ENCODE peak calls at places on chromosome 9, in four cellular contexts. S is stimulated activated CD4-positive, alpha-beta T cell treated with anti-CD3 and anti-CD28 coated beads, Interleukin-1b, Interleukin-23, amount 100 ng/mL, for 1 hour; Y is SW480; D is left ventricle myocardium superior. L is an unnamed sample.

GRCh38 chr9:37430841-37431597 is 8.5 kb downstream of the GRHPR start:
- DNase-seq in S (no peak), Y (no peak), D (no peak), L (peak)

GRCh38 chr9:13970018-13970417 is 343.9 kb downstream of the NFIB start:
- DNase-seq in D (no peak), Y (no peak), S (no peak), L (no peak)

GRCh38 chr9:134065720-134066419 is 2.0 kb downstream of the BRD3 start:
- DNase-seq in Y (peak), D (no peak), S (no peak), L (no peak)

GRCh38 chr9:11038956-11039355 is 426.2 kb upstream of the PTPRD start:
- DNase-seq in S (no peak), D (no peak), Y (no peak), L (no peak)

GRCh38 chr9:115921301-115921700 is 232.3 kb upstream of the PAPPA start:
- DNase-seq in D (peak), S (no peak), Y (no peak), L (no peak)

GRCh38 chr9:130366072-130366471 is 78.7 kb upstream of the ASS1 start:
- DNase-seq in D (no peak), S (no peak), Y (no peak), L (no peak)

GRCh38 chr9:110821064-110821463 is 152.5 kb downstream of the MUSK start:
- DNase-seq in S (no peak), Y (no peak), D (no peak), L (no peak)

GRCh38 chr9:84140535-84141101 is 160.0 kb downstream of the RMI1 start:
- DNase-seq in D (peak), S (no peak), Y (peak), L (peak)

GRCh38 chr9:32703635-32704034 is 68.2 kb upstream of the TAF1L start:
- DNase-seq in S (no peak), Y (no peak), D (no peak), L (peak)

GRCh38 chr9:70003786-70004185 is 39.9 kb upstream of the MAMDC2 start:
- DNase-seq in S (no peak), Y (no peak), D (no peak), L (peak)

GRCh38 chr9:90073551-90073950 is 468.7 kb downstream of the GADD45G start:
- DNase-seq in D (no peak), Y (no peak), S (no peak), L (no peak)

GRCh38 chr9:114804504-114804903 is 1.3 kb downstream of the TNFSF15 start:
- DNase-seq in Y (peak), S (no peak), D (no peak), L (peak)

GRCh38 chr9:134775552-134775951 is 105.1 kb upstream of the FCN2 start:
- DNase-seq in Y (no peak), S (no peak), D (no peak), L (no peak)

GRCh38 chr9:128414461-128414860 is 6.2 kb upstream of the CERCAM start:
- DNase-seq in S (no peak), Y (no peak), D (no peak), L (peak)

GRCh38 chr9:15430920-15431844 is 8.5 kb downstream of the SNAPC3 start:
- DNase-seq in D (no peak), S (no peak), Y (no peak), L (no peak)

GRCh38 chr9:22170162-22170932 is 161.2 kb upstream of the CDKN2B start:
- DNase-seq in S (no peak), D (no peak), Y (no peak), L (no peak)

GRCh38 chr9:16705121-16705604 is 165.3 kb downstream of the BNC2 start:
- DNase-seq in Y (no peak), S (no peak), D (peak), L (no peak)

GRCh38 chr9:16236882-16237281 is 633.6 kb downstream of the BNC2 start:
- DNase-seq in D (no peak), S (no peak), Y (no peak), L (no peak)

GRCh38 chr9:131539223-131539923 is 6.0 kb upstream of the PRRT1B start:
- DNase-seq in Y (no peak), S (no peak), D (no peak), L (no peak)

GRCh38 chr9:129879103-129879699 is 43.9 kb downstream of the USP20 start:
- DNase-seq in S (no peak), D (no peak), Y (no peak), L (no peak)

GRCh38 chr9:132832171-132832570 is 45.9 kb downstream of the AK8 start:
- DNase-seq in D (no peak), S (no peak), Y (no peak), L (no peak)

GRCh38 chr9:15856591-15856990 is 303.7 kb downstream of the CCDC171 start:
- DNase-seq in S (no peak), D (no peak), Y (no peak), L (no peak)

GRCh38 chr9:20340161-20340861 is 282.0 kb downstream of the MLLT3 start:
- DNase-seq in D (no peak), Y (no peak), S (no peak), L (no peak)

GRCh38 chr9:38619556-38620447 is 594 bp downstream of the ANKRD18A start:
- DNase-seq in S (no peak), Y (peak), D (peak), L (peak)

GRCh38 chr9:8696536-8696935 is 897.0 kb upstream of the DMAC1 start:
- DNase-seq in S (no peak), D (no peak), Y (no peak), L (no peak)

GRCh38 chr9:130296783-130297055 is 31.2 kb downstream of the HMCN2 start:
- DNase-seq in Y (no peak), S (no peak), D (no peak), L (no peak)

GRCh38 chr9:69062195-69062594 is 26.6 kb downstream of the FXN start:
- DNase-seq in D (no peak), Y (no peak), S (no peak), L (no peak)

GRCh38 chr9:133429641-133430161 is 7.5 kb downstream of the ADAMTS13 start:
- DNase-seq in Y (no peak), S (no peak), D (peak), L (peak)

GRCh38 chr9:14283276-14283675 is 30.7 kb downstream of the NFIB start:
- DNase-seq in D (no peak), Y (no peak), S (no peak), L (no peak)